ENCODE peak calls at places on chromosomes 11 and 22, in nine cellular contexts. X is osteocyte; K is stimulated activated CD4-positive, alpha-beta T cell treated with anti-CD3 and anti-CD28 coated beads, Interleukin-1b, Interleukin-23, amount 100 ng/mL, for 4 hours; W is KG1; C is AG08395; U is GM12865; B is activated CD8-positive, alpha-beta T cell treated with anti-CD3 and anti-CD28 coated beads for 36 hours; D is NCI-H345; P is endothelial cell. O is an unnamed sample.

GRCh38 chr11:106218096-106218495 is 140.6 kb downstream of the AASDHPPT start:
- DNase-seq in X (no peak), K (no peak), W (no peak), C (no peak), U (no peak), B (no peak), D (no peak), P (no peak), O (no peak)

GRCh38 chr11:12680246-12680939 is 6.2 kb downstream of the TEAD1 start:
- DNase-seq in X (peak), K (no peak), W (no peak), C (peak), U (peak), B (peak), D (peak), P (peak), O (no peak)

GRCh38 chr11:7351228-7351627 is 99.5 kb downstream of the SYT9 start:
- DNase-seq in X (no peak), K (no peak), W (no peak), C (no peak), U (no peak), B (no peak), D (no peak), P (no peak), O (no peak)

GRCh38 chr22:22752556-22753477 is 108.4 kb downstream of the GGTLC2 start:
- DNase-seq in X (peak), K (no peak), W (no peak), C (no peak), U (no peak), B (no peak), D (no peak), P (no peak), O (no peak)

GRCh38 chr11:105152556-105152955 is 13.0 kb upstream of the CARD18 start:
- DNase-seq in X (no peak), K (no peak), W (no peak), C (no peak), U (no peak), B (no peak), D (no peak), P (no peak), O (no peak)

GRCh38 chr22:37269930-37270678 is 12.2 kb upstream of the CYTH4 start:
- DNase-seq in X (no peak), K (no peak), W (peak), C (no peak), U (no peak), B (no peak), D (no peak), P (no peak), O (no peak)

GRCh38 chr22:41369089-41369745 is 12.5 kb upstream of the TEF start:
- DNase-seq in X (no peak), K (no peak), W (no peak), C (no peak), U (no peak), B (no peak), D (no peak), P (no peak), O (no peak)

GRCh38 chr11:70481625-70482528 is 83.5 kb downstream of the CTTN start:
- DNase-seq in X (no peak), K (no peak), W (no peak), C (peak), U (no peak), B (no peak), D (no peak), P (no peak), O (no peak)

GRCh38 chr11:94647926-94648325 is 80.8 kb downstream of the PIWIL4 start:
- DNase-seq in X (peak), K (no peak), W (no peak), C (no peak), U (no peak), B (no peak), D (no peak), P (no peak), O (no peak)

GRCh38 chr11:70073881-70074371 is 4.2 kb upstream of the ANO1 start:
- DNase-seq in X (no peak), K (no peak), W (no peak), C (no peak), U (no peak), B (peak), D (no peak), P (no peak), O (peak)

GRCh38 chr11:6618117-6619020 is 853 bp downstream of the TPP1 start:
- DNase-seq in X (no peak), K (no peak), W (peak), C (peak), U (peak), B (peak), D (no peak), P (no peak), O (no peak)

GRCh38 chr11:130580372-130580771 is 131.9 kb downstream of the ADAMTS15 start:
- DNase-seq in X (no peak), K (no peak), W (no peak), C (peak), U (no peak), B (no peak), D (peak), P (no peak), O (no peak)

GRCh38 chr22:26828311-26828710 is 170.9 kb downstream of the MIAT start:
- DNase-seq in X (no peak), K (no peak), W (no peak), C (no peak), U (peak), B (peak), D (no peak), P (no peak), O (no peak)

GRCh38 chr11:39139581-39139980 is 2319.9 kb downstream of the LRRC4C start:
- DNase-seq in X (no peak), K (no peak), W (no peak), C (no peak), U (no peak), B (no peak), D (no peak), P (no peak), O (no peak)

GRCh38 chr11:980438-981365 is 55.0 kb downstream of the AP2A2 start:
- DNase-seq in X (no peak), K (no peak), W (no peak), C (no peak), U (no peak), B (no peak), D (no peak), P (no peak), O (no peak)

GRCh38 chr11:123158609-123159008 is 36.4 kb downstream of the CLMP start:
- DNase-seq in X (no peak), K (no peak), W (no peak), C (no peak), U (no peak), B (no peak), D (no peak), P (no peak), O (no peak)

GRCh38 chr11:38182126-38182907 is 1584.3 kb upstream of the RAG2 start:
- DNase-seq in X (no peak), K (no peak), W (no peak), C (no peak), U (no peak), B (no peak), D (no peak), P (no peak), O (no peak)

GRCh38 chr11:44851496-44851895 is 99.2 kb downstream of the TP53I11 start:
- DNase-seq in X (no peak), K (no peak), W (no peak), C (no peak), U (no peak), B (no peak), D (peak), P (no peak), O (no peak)

GRCh38 chr22:27135582-27135981 is 478.2 kb downstream of the MIAT start:
- DNase-seq in X (no peak), K (no peak), W (no peak), C (peak), U (no peak), B (no peak), D (no peak), P (no peak), O (no peak)

GRCh38 chr22:21698430-21699329 is 32.9 kb downstream of the PPIL2 start:
- DNase-seq in X (peak), K (no peak), W (no peak), C (no peak), U (no peak), B (no peak), D (no peak), P (no peak), O (no peak)

GRCh38 chr11:66470015-66470414 is 3.3 kb downstream of the PELI3 start:
- DNase-seq in X (no peak), K (no peak), W (no peak), C (no peak), U (no peak), B (no peak), D (no peak), P (no peak), O (no peak)

GRCh38 chr11:35784699-35785098 is 122.1 kb downstream of the TRIM44 start:
- DNase-seq in X (no peak), K (no peak), W (no peak), C (no peak), U (peak), B (no peak), D (no peak), P (no peak), O (no peak)